ENCODE peak calls at places on chromosomes 4 and X, in six cellular contexts. H is fibroblast of mammary gland, B is vagina, E is PC-3, Q is cardiac muscle cell, I is mucosa of descending colon. O is an unnamed sample.

GRCh38 chr4:118344801-118345200 is 8.0 kb downstream of the PRSS12 start:
- DNase-seq in H (no peak), B (no peak), E (no peak), Q (no peak), I (peak; percentile 30), O (no peak)

GRCh38 chr4:1413687-1414479 is 7.6 kb upstream of the NKX1-1 start:
- DNase-seq in H (no peak), B (peak; percentile 72), E (no peak), Q (no peak), I (no peak), O (no peak)

GRCh38 chrX:100680756-100681155 is 36.8 kb downstream of the SRPX2 start:
- DNase-seq in H (peak; percentile 25), B (no peak), E (no peak), Q (no peak), I (no peak), O (no peak)

GRCh38 chrX:13659057-13659456 is 6.1 kb downstream of the TCEANC start:
- DNase-seq in H (peak; percentile 81), B (no peak), E (peak; percentile 43), Q (peak; percentile 70), I (no peak), O (no peak)

GRCh38 chrX:102745513-102746133 is 25.1 kb downstream of the GPRASP3 start:
- DNase-seq in H (no peak), B (no peak), E (no peak), Q (peak; percentile 4), I (no peak), O (no peak)

GRCh38 chrX:149314031-149314430 is 191.1 kb downstream of the IDS start:
- DNase-seq in H (peak; percentile 59), B (no peak), E (no peak), Q (peak; percentile 0), I (no peak), O (no peak)

GRCh38 chrX:9746148-9746880 is 19.3 kb downstream of the GPR143 start:
- DNase-seq in H (peak; percentile 19), B (no peak), E (peak; percentile 4), Q (peak; percentile 80), I (no peak), O (no peak)

GRCh38 chrX:10726647-10727046 is 106.3 kb upstream of the MID1 start:
- DNase-seq in H (peak; percentile 52), B (no peak), E (peak; percentile 43), Q (peak; percentile 75), I (no peak), O (no peak)

GRCh38 chr4:1492636-1493539 is 86.6 kb upstream of the NKX1-1 start:
- DNase-seq in H (no peak), B (no peak), E (no peak), Q (no peak), I (no peak), O (peak; percentile 7)

GRCh38 chr4:156195914-156196313 is 242.2 kb upstream of the CTSO start:
- DNase-seq in H (no peak), B (no peak), E (no peak), Q (no peak), I (no peak), O (no peak)

GRCh38 chr4:139884438-139884837 is 218.8 kb downstream of the MGST2 start:
- DNase-seq in H (no peak), B (no peak), E (no peak), Q (no peak), I (no peak), O (no peak)

GRCh38 chrX:42804524-42804923 is 26.6 kb upstream of the PPP1R2C start:
- DNase-seq in H (no peak), B (no peak), E (no peak), Q (no peak), I (no peak), O (no peak)

GRCh38 chr4:26126135-26126718 is 194.6 kb upstream of the RBPJ start:
- DNase-seq in H (no peak), B (peak; percentile 34), E (no peak), Q (no peak), I (no peak), O (no peak)

GRCh38 chr4:57102050-57102564 is 8.1 kb downstream of the IGFBP7 start:
- DNase-seq in H (peak; percentile 95), B (no peak), E (peak; percentile 24), Q (peak; percentile 98), I (peak; percentile 33), O (peak; percentile 61)

GRCh38 chrX:69627744-69628143 is 11.8 kb downstream of the EDA start:
- DNase-seq in H (no peak), B (no peak), E (no peak), Q (no peak), I (no peak), O (no peak)

GRCh38 chr4:65502151-65502691 is 168.1 kb downstream of the EPHA5 start:
- DNase-seq in H (peak; percentile 51), B (no peak), E (peak; percentile 97), Q (peak; percentile 18), I (no peak), O (no peak)

GRCh38 chr4:113810906-113811305 is 49.4 kb upstream of the CAMK2D start:
- DNase-seq in H (peak; percentile 80), B (no peak), E (no peak), Q (peak; percentile 76), I (no peak), O (no peak)

GRCh38 chrX:24301806-24302205 is 12.1 kb downstream of the SUPT20HL2 start:
- DNase-seq in H (peak; percentile 9), B (no peak), E (no peak), Q (peak; percentile 7), I (no peak), O (no peak)

GRCh38 chr4:126899382-126899801 is 733.4 kb upstream of the INTU start:
- DNase-seq in H (peak; percentile 81), B (no peak), E (peak; percentile 26), Q (peak; percentile 64), I (no peak), O (no peak)

GRCh38 chr4:118221193-118221800 is 131.5 kb downstream of the PRSS12 start:
- DNase-seq in H (no peak), B (no peak), E (no peak), Q (no peak), I (no peak), O (no peak)

GRCh38 chr4:18935956-18936355 is 914.4 kb upstream of the LCORL start:
- DNase-seq in H (no peak), B (no peak), E (no peak), Q (peak; percentile 3), I (no peak), O (no peak)

GRCh38 chrX:69493193-69493592 is 10.9 kb upstream of the NALF2 start:
- DNase-seq in H (peak; percentile 3), B (no peak), E (peak; percentile 53), Q (peak; percentile 30), I (peak; percentile 49), O (peak; percentile 56)

GRCh38 chr4:4868506-4869379 is 9.3 kb downstream of the MSX1 start:
- DNase-seq in H (no peak), B (no peak), E (no peak), Q (no peak), I (no peak), O (no peak)

GRCh38 chrX:13430136-13430827 is 110.4 kb upstream of the ATXN3L start:
- DNase-seq in H (peak; percentile 68), B (no peak), E (no peak), Q (no peak), I (no peak), O (no peak)

GRCh38 chrX:136646602-136647239 is 1.2 kb upstream of the CD40LG start:
- DNase-seq in H (no peak), B (no peak), E (no peak), Q (no peak), I (no peak), O (no peak)

GRCh38 chrX:122113896-122114295 is 1066.5 kb downstream of the GLUD2 start:
- DNase-seq in H (no peak), B (no peak), E (no peak), Q (no peak), I (no peak), O (no peak)

GRCh38 chr4:109916003-109916399 is 3.3 kb downstream of the EGF start:
- DNase-seq in H (no peak), B (no peak), E (no peak), Q (no peak), I (no peak), O (no peak)

GRCh38 chr4:134958862-134959261 is 757.3 kb upstream of the PABPC4L start:
- DNase-seq in H (no peak), B (no peak), E (no peak), Q (no peak), I (no peak), O (no peak)

GRCh38 chr4:152266831-152267480 is 268.9 kb downstream of the FBXW7 start:
- DNase-seq in H (no peak), B (no peak), E (peak; percentile 16), Q (no peak), I (no peak), O (no peak)

GRCh38 chrX:17376381-17377046 is 1.5 kb downstream of the NHS start:
- DNase-seq in H (peak; percentile 13), B (no peak), E (peak; percentile 34), Q (no peak), I (no peak), O (no peak)

GRCh38 chrX:17377795-17378194 is 2.8 kb downstream of the NHS start:
- DNase-seq in H (peak; percentile 2), B (no peak), E (no peak), Q (no peak), I (no peak), O (no peak)

GRCh38 chrX:17375631-17376380 is 806 bp downstream of the NHS start:
- DNase-seq in H (peak; percentile 20), B (no peak), E (peak; percentile 43), Q (peak; percentile 43), I (peak; percentile 19), O (peak; percentile 24)

GRCh38 chrX:17375361-17375630 is 296 bp downstream of the NHS start:
- DNase-seq in H (no peak), B (no peak), E (no peak), Q (no peak), I (no peak), O (no peak)

GRCh38 chrX:17377047-17377692 is 2.2 kb downstream of the NHS start:
- DNase-seq in H (peak; percentile 53), B (no peak), E (no peak), Q (peak; percentile 38), I (peak; percentile 21), O (peak; percentile 23)
- H3K4me3 ChIP-seq in H (peak overlapping the region; percentile 47), B (peak overlapping the region; percentile 47), E (peak overlapping the region; percentile 91), Q (peak overlapping the region; percentile 35), I (no peak overlapping the region), O (peak overlapping the region; percentile 63)

DNA sequence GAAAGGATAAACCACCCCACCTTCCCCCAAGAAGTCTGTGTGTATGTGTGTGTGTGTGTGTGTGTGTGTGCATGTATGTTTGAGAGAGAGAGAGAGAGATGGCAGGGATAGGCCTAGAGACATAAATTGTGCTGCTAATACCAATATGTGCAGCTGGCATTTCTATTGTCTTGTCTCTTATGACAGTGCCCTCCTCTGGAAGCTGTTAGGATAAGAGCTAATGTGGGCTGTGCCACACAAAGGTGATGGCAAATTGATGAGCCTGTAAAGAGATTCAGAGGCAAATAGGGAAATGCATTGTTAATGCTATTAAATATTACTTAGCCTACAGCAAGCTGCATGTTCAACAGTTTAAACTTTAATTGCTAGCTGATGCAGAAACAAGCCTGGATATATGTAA is 332.0 kb downstream of the NKX6-1 start:
- DNase-seq in H (no peak), B (no peak), E (no peak), Q (no peak), I (no peak), O (no peak)
- TF ChIP-seq CTCF in H (no peak), B (no peak), E (no peak), Q (no peak), I (no peak), O (peak; percentile 29)

GRCh38 chr4:168631241-168632151 is 134.6 kb downstream of the PALLD start:
- DNase-seq in H (peak; percentile 38), B (no peak), E (peak; percentile 69), Q (peak; percentile 77), I (peak; percentile 68), O (peak; percentile 81)
- H3K4me3 ChIP-seq in H (peak overlapping the region; percentile 50), B (peak overlapping the region; percentile 56), E (peak overlapping the region; percentile 93), Q (peak overlapping the region; percentile 49), I (no peak overlapping the region), O (peak overlapping the region; percentile 91)

GRCh38 chrX:134206221-134206620 is 30.8 kb upstream of the CCDC160 start:
- DNase-seq in H (no peak), B (no peak), E (no peak), Q (no peak), I (no peak), O (no peak)
- TF ChIP-seq CTCF in H (no peak), B (no peak), E (no peak), Q (no peak), I (no peak), O (no peak)